ENCODE peak calls at places on chromosomes 16 and 17, in six cellular contexts. Z is M059J, W is esophagus squamous epithelium, R is adipocyte, Q is left cardiac atrium, Y is activated T-cell treated with anti-CD3 and anti-CD28 coated beads for 24 hours. H is an unnamed sample.

GRCh38 chr16:67902831-67903230 is 9.8 kb downstream of the PSKH1 start:
- DNase-seq in Z (no peak), R (no peak), W (no peak), Y (no peak), Q (no peak), H (no peak)

GRCh38 chr17:49339359-49339758 is 22.7 kb downstream of the ZNF652 start:
- DNase-seq in Z (no peak), Q (no peak), Y (no peak), R (no peak), W (no peak), H (no peak)

GRCh38 chr17:67800495-67800928 is 24.8 kb upstream of the BPTF start:
- DNase-seq in Q (peak; percentile 73), Y (peak; percentile 33), R (peak; percentile 79), Z (peak; percentile 67), W (no peak), H (peak; percentile 74)

GRCh38 chr16:21646721-21647561 is 5.5 kb downstream of the IGSF6 start:
- DNase-seq in Y (peak; percentile 64), R (no peak), Q (no peak), Z (no peak), W (no peak), H (peak; percentile 84)

GRCh38 chr17:7459961-7460545 is 15.2 kb downstream of the CHRNB1 start:
- DNase-seq in W (no peak), R (no peak), Q (no peak), Y (no peak), Z (no peak), H (no peak)

GRCh38 chr17:77778636-77779524 is 179.6 kb upstream of the TNRC6C start:
- DNase-seq in Z (peak; percentile 63), W (no peak), Y (no peak), R (peak; percentile 48), Q (peak; percentile 74), H (no peak)

GRCh38 chr16:1946495-1947368 is 3.7 kb upstream of the MSRB1 start:
- DNase-seq in W (no peak), Z (no peak), R (no peak), Q (no peak), Y (no peak), H (no peak)

GRCh38 chr17:77083547-77083946 is 57.2 kb upstream of the SEC14L1 start:
- DNase-seq in W (no peak), Y (no peak), Z (no peak), Q (no peak), R (no peak), H (no peak)

GRCh38 chr17:1153795-1154546 is 25.8 kb downstream of the ABR start:
- DNase-seq in R (peak; percentile 48), W (no peak), Y (no peak), Z (peak; percentile 48), Q (peak; percentile 75), H (no peak)

GRCh38 chr17:44967907-44968224 is 237 bp downstream of the C1QL1 start:
- DNase-seq in Q (no peak), Y (no peak), W (no peak), Z (no peak), R (no peak), H (no peak)

GRCh38 chr17:58694302-58694701 is 1.9 kb downstream of the RAD51C start:
- DNase-seq in Y (no peak), W (no peak), Q (no peak), R (no peak), Z (no peak), H (no peak)

GRCh38 chr17:3030096-3030495 is 33.3 kb downstream of the OR1D5 start:
- DNase-seq in Z (peak; percentile 75), Y (no peak), W (no peak), Q (peak; percentile 51), R (peak; percentile 1), H (no peak)

GRCh38 chr16:55559233-55559632 is 7.3 kb upstream of the CAPNS2 start:
- DNase-seq in Y (no peak), R (peak; percentile 53), Q (no peak), Z (peak; percentile 11), W (no peak), H (no peak)

GRCh38 chr16:80628254-80628653 is 87.5 kb downstream of the DYNLRB2 start:
- DNase-seq in R (no peak), Y (no peak), Z (no peak), Q (no peak), W (no peak), H (no peak)

GRCh38 chr17:4802228-4802627 is at the start of gene C17orf114:
- DNase-seq in R (no peak), Z (no peak), Y (no peak), Q (no peak), W (no peak), H (no peak)

GRCh38 chr17:64218066-64218465 is 45.0 kb downstream of the TEX2 start:
- DNase-seq in Y (peak; percentile 31), Q (no peak), W (no peak), R (no peak), Z (no peak), H (peak; percentile 73)

GRCh38 chr17:77875881-77876509 is 82.5 kb upstream of the TNRC6C start:
- DNase-seq in R (no peak), Q (no peak), W (no peak), Z (peak; percentile 51), Y (no peak), H (peak; percentile 74)

GRCh38 chr17:76051071-76051467 is 21.2 kb downstream of the SRP68 start:
- DNase-seq in W (no peak), Y (no peak), Z (no peak), R (no peak), Q (no peak), H (no peak)

GRCh38 chr17:32156656-32157055 is 14.4 kb downstream of the RHOT1 start:
- DNase-seq in Z (no peak), W (no peak), Y (no peak), Q (no peak), R (no peak), H (no peak)

GRCh38 chr16:68230176-68230571 is 5.8 kb downstream of the ESRP2 start:
- DNase-seq in Y (no peak), Z (no peak), W (no peak), Q (no peak), R (no peak), H (no peak)

GRCh38 chr16:52547834-52548215 is 882 bp upstream of the TOX3 start:
- DNase-seq in Z (no peak), R (no peak), W (no peak), Q (no peak), Y (no peak), H (no peak)

GRCh38 chr17:67636841-67637240 is 80.9 kb upstream of the NOL11 start:
- DNase-seq in Z (peak; percentile 20), Q (no peak), W (no peak), Y (no peak), R (no peak), H (no peak)

GRCh38 chr16:49661465-49662187 is 194.3 kb downstream of the ZNF423 start:
- DNase-seq in Q (no peak), Z (peak; percentile 59), W (no peak), R (peak; percentile 10), Y (no peak), H (no peak)

H was measured in stimulated activated naive B cell treated with anti-CD40 and anti-IgM and Interleukin-4, amounts not matched to agents 10 μg/mL and 1 μg/mL and 100 μg/mL, for 72 hours.